ENCODE peak calls at places on chromosomes 16 and 17, in five cellular contexts. T is ascending aorta; D is RWPE1; Z is body of pancreas; H is CD4-positive, alpha-beta T cell. L is an unnamed sample.

GRCh38 chr17:52606590-52606989 is 448.1 kb upstream of the CA10 start:
- DNase-seq in T (no peak), Z (no peak), H (no peak), D (no peak), L (no peak)

GRCh38 chr17:48825446-48826381 is 5.1 kb upstream of the CALCOCO2 start:
- DNase-seq in D (no peak), H (no peak), T (no peak), Z (no peak), L (no peak)

GRCh38 chr17:78697122-78697845 is 84.8 kb downstream of the CYTH1 start:
- DNase-seq in Z (no peak), T (no peak), D (no peak), H (no peak), L (no peak)

GRCh38 chr16:1990336-1991134 is 765 bp downstream of the SYNGR3 start:
- DNase-seq in T (no peak), H (no peak), Z (peak), D (no peak), L (no peak)

GRCh38 chr16:89093602-89094251 is at the start of gene ACSF3:
- DNase-seq in D (peak), H (peak), Z (peak), T (no peak), L (no peak)

GRCh38 chr16:6231351-6231750 is 1101.3 kb upstream of the RBFOX1 start:
- DNase-seq in T (no peak), Z (no peak), D (no peak), H (no peak), L (no peak)

GRCh38 chr17:7835818-7836595 is 2.0 kb downstream of the KDM6B start:
- DNase-seq in Z (peak), D (no peak), H (no peak), T (no peak), L (peak)

GRCh38 chr16:19804538-19805323 is 79.9 kb downstream of the GPRC5B start:
- DNase-seq in Z (peak), T (peak), H (peak), D (peak), L (no peak)

GRCh38 chr16:68529931-68530667 is 9.0 kb upstream of the ZFP90 start:
- DNase-seq in T (peak), Z (peak), D (peak), H (peak), L (peak)

GRCh38 chr17:64507418-64507766 is 615 bp downstream of the CEP95 start:
- DNase-seq in D (peak), T (no peak), Z (peak), H (no peak), L (no peak)

GRCh38 chr17:17151962-17152361 is 54.2 kb downstream of the PLD6 start:
- DNase-seq in T (peak), Z (peak), H (no peak), D (peak), L (peak)

GRCh38 chr16:19210175-19210924 is 42.3 kb downstream of the SYT17 start:
- DNase-seq in T (no peak), D (no peak), H (no peak), Z (no peak), L (no peak)

GRCh38 chr16:57834936-57835335 is 32.6 kb upstream of the KIFC3 start:
- DNase-seq in D (peak), H (no peak), Z (no peak), T (no peak), L (no peak)

GRCh38 chr17:82275326-82275725 is 1.8 kb upstream of the CSNK1D start:
- DNase-seq in D (no peak), T (no peak), H (no peak), Z (no peak), L (no peak)

GRCh38 chr17:50149425-50150353 is 788 bp downstream of the PPP1R9B start:
- DNase-seq in T (no peak), D (no peak), H (peak), Z (peak), L (no peak)

GRCh38 chr16:8430401-8430800 is 159.9 kb downstream of the TMEM114 start:
- DNase-seq in D (no peak), Z (no peak), H (no peak), T (no peak), L (no peak)

GRCh38 chr17:57667461-57667923 is 77.6 kb downstream of the CCDC182 start:
- DNase-seq in D (no peak), T (no peak), Z (no peak), H (no peak), L (peak)

GRCh38 chr17:37283414-37283961 is 92.3 kb upstream of the C17orf78 start:
- DNase-seq in Z (no peak), T (no peak), H (no peak), D (no peak), L (no peak)

GRCh38 chr16:964696-965395 is 5.9 kb downstream of the LMF1 start:
- DNase-seq in Z (no peak), T (no peak), H (peak), D (no peak), L (no peak)

GRCh38 chr16:86665319-86665675 is 86.9 kb downstream of the FOXL1 start:
- DNase-seq in D (no peak), Z (no peak), H (no peak), T (no peak), L (no peak)

GRCh38 chr16:62051942-62052341 is 15.7 kb upstream of the CDH8 start:
- DNase-seq in T (no peak), H (no peak), Z (no peak), D (no peak), L (no peak)

GRCh38 chr17:49055181-49055927 is 58.2 kb downstream of the IGF2BP1 start:
- DNase-seq in Z (no peak), H (no peak), T (no peak), D (no peak), L (no peak)

DNA sequence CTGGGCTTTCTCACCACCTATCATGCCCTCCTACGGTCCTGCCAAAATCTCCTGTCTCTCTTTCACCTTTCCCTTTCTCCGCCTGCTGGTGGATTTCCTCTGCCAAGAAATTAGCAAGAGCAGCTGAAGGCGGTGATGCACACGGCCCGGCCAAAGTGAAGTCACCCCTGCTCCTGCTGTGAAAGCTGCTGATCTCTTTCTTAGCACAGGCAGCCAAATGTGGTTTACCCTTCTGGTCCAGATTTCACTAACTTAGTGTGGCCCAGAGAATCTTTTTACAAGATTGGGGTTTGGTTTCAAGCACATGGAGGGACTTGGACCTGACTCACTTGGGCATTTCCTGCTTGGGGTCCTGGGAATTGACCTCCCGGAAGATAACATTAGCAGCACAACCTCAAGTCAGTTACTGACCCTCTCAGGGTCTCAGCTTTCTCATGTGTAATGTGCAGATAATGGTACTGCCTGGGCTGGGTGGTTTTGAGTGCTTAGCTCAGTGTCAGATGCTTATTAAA is 155.7 kb downstream of the SOCS1 start:
- DNase-seq in T (peak), D (no peak), H (no peak), Z (peak), L (no peak)
- H3K27ac ChIP-seq in T (peak), D (peak), H (no peak), Z (no peak), L (peak)

GRCh38 chr17:13273744-13274295 is 256.0 kb upstream of the ELAC2 start:
- DNase-seq in H (no peak), D (no peak), T (no peak), Z (no peak), L (no peak)
- TF ChIP-seq CTCF in H (no peak), D (no peak), T (no peak), Z (no peak), L (no peak)

DNA sequence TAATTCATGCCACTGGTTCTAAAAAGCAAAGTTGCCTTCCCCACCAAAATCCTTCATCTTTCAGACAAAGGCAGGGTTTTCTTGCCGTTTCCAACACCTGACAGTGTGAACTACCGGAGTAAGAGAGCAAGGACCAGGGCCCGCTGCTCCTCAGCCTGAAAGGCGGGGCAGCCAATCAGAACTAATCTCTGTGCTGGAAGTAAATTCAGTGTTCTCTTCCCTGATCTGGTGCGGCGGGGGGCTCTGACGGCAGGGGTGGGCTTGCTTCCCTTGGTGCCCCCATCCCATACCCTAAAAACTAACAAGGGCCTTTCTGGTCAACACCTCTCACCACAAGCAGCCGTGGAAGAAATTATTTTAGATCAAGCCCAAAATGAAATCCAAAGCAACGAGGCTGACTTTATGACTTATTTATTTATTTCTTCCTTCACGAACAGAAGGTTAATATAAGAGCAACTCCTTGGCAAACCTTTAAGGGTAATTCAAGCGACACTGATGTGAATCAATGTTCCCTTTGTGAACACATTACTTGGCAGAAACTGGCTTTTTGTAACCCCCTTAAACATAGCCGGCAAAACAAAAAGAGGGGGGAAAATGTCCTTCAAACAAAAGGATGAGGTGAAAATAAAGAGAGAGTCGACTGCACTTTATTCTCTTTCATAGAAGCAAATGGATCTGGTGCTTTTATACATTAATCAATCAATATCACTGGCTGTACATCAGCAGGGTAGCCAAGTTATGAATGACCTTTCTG is 189.9 kb downstream of the ZFHX3 start:
- DNase-seq in T (no peak), D (no peak), H (no peak), Z (no peak), L (no peak)
- H3K27ac ChIP-seq in T (peak), D (no peak), H (no peak), Z (peak), L (peak)

GRCh38 chr16:85371948-85372347 is 241.2 kb upstream of the GSE1 start:
- DNase-seq in H (no peak), D (no peak), Z (no peak), T (no peak), L (no peak)

GRCh38 chr16:85369741-85370528 is 243.2 kb upstream of the GSE1 start:
- DNase-seq in H (peak), Z (peak), D (peak), T (no peak), L (no peak)

GRCh38 chr16:85372627-85373372 is 240.3 kb upstream of the GSE1 start:
- DNase-seq in D (peak), H (no peak), Z (no peak), T (peak), L (no peak)

GRCh38 chr16:85370543-85370880 is 242.6 kb upstream of the GSE1 start:
- DNase-seq in H (no peak), D (no peak), T (no peak), Z (no peak), L (no peak)

DNA sequence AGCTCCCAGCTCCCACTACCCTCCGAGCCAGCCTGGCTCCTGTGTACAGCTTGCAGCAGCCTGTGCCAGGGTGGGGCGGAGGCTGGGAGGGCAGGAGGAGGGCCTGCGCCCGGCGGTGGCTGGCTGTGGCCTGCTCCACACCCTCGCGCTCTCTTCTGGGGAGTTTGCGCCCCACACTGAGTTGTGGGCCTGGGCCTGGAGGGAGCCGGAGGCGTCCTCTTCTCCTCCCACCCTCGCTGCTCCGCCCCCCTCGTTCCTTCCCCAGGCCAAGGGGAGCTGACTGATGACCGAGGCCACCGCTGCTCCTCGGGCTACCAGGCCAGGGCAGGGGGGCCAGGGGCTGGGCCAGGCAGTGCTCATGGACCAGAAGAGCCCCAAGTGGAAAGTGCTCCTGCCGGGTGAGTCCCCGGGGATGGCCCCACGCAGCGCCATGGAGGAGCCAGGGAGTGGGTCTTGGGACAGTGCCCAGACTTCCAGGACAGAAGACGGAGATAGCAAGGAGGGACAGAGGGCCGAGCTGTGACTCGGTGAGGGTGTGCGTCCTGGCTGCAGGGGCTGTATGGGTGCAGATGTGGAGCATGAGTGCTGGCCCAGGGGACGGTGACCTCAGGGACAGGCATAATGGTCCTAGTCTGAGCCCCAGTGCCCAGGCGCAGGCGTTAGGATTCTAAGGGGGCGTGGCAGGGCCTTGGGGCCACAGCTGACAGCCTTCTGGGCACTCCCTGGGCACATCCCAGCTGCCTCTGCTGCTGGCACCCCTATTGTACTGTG is 242.1 kb upstream of the GSE1 start:
- DNase-seq in Z (no peak), D (peak), T (no peak), H (no peak), L (no peak)
- TF ChIP-seq CTCF in Z (no peak), D (peak), T (no peak), H (no peak), L (no peak)

GRCh38 chr17:69949931-69950330 is 125.1 kb upstream of the KCNJ16 start:
- DNase-seq in D (no peak), H (no peak), T (no peak), Z (no peak), L (no peak)
- H3K27ac ChIP-seq in D (no peak), H (no peak), T (no peak), Z (no peak), L (no peak)

GRCh38 chr16:56344518-56345405 is 80.6 kb downstream of the AMFR start:
- DNase-seq in D (peak), Z (peak), H (no peak), T (no peak), L (no peak)
- TF ChIP-seq CTCF in D (no peak), Z (no peak), H (no peak), T (no peak), L (no peak)

GRCh38 chr16:80931985-80932720 is 74.5 kb downstream of the CMC2 start:
- DNase-seq in H (no peak), Z (peak), D (no peak), T (no peak), L (peak)

GRCh38 chr16:80935691-80936090 is 71.0 kb downstream of the CMC2 start:
- DNase-seq in H (no peak), T (no peak), Z (no peak), D (no peak), L (no peak)

GRCh38 chr16:80936410-80936809 is 70.3 kb downstream of the CMC2 start:
- DNase-seq in Z (no peak), H (no peak), D (no peak), T (no peak), L (no peak)

GRCh38 chr16:80932725-80933124 is 74.0 kb downstream of the CMC2 start:
- DNase-seq in H (no peak), Z (peak), T (peak), D (peak), L (peak)

GRCh38 chr16:80931661-80931984 is 75.1 kb downstream of the CMC2 start:
- DNase-seq in Z (no peak), D (no peak), T (no peak), H (no peak), L (no peak)
- H3K27ac ChIP-seq in Z (peak), D (peak), T (peak), H (no peak), L (peak)

DNA sequence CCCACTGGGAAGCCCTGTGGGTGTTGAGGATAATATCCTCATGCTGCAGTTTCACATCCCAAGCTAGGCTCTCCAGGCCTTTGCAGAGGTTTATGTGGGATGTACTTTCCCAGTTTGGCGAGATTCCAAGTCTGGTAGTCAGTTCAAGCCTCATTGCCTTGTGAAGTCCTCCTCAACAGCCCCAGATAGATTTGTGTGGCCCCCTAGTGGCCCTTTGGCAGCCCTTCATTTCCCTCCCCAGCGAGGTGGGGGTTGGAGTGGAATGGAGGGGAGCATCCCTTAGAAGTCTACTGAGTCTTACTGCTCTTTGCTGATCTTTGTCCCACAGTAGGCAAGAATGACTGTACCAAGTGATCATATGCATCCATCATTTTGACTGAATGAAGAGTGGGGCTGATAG is 137.9 kb downstream of the CDH11 start:
- DNase-seq in T (no peak), D (peak), H (no peak), Z (peak), L (no peak)
- TF ChIP-seq CTCF in T (peak), D (no peak), H (no peak), Z (no peak), L (no peak)

GRCh38 chr17:68455756-68456528 is 1.4 kb downstream of the WIPI1 start:
- DNase-seq in T (no peak), Z (peak), D (peak), H (no peak), L (no peak)
- H3K27ac ChIP-seq in T (peak), Z (peak), D (peak), H (no peak), L (peak)

L was measured in coronary artery.